ENCODE peak calls at places on chromosomes 1 and 21, in four cellular contexts. O, H, B and T are unnamed samples.

GRCh38 chr1:109812691-109813393 is 49.1 kb upstream of the EPS8L3 start:
- DNase-seq in O (no peak), H (no peak), B (no peak), T (no peak)

GRCh38 chr1:162726539-162726938 is 64.0 kb upstream of the HSD17B7 start:
- DNase-seq in O (peak; percentile 7), H (no peak), B (no peak), T (no peak)

GRCh38 chr21:41163086-41163485 is 4.9 kb upstream of the BACE2 start:
- DNase-seq in O (no peak), H (no peak), B (no peak), T (no peak)

GRCh38 chr1:200774735-200775449 is 36.2 kb downstream of the CAMSAP2 start:
- DNase-seq in O (no peak), H (no peak), B (no peak), T (no peak)

GRCh38 chr1:84037758-84038611 is 39.1 kb upstream of the TTLL7 start:
- DNase-seq in O (no peak), H (no peak), B (no peak), T (no peak)

GRCh38 chr1:197695961-197696360 is 79.3 kb downstream of the DENND1B start:
- DNase-seq in O (no peak), H (no peak), B (no peak), T (no peak)

GRCh38 chr1:85460555-85461088 is 4.3 kb downstream of the DDAH1 start:
- DNase-seq in O (no peak), H (no peak), B (no peak), T (no peak)

GRCh38 chr21:44618504-44618903 is 6.6 kb downstream of the KRTAP10-8 start:
- DNase-seq in O (no peak), H (peak; percentile 61), B (no peak), T (no peak)

GRCh38 chr1:167671727-167672511 is 41.9 kb downstream of the RCSD1 start:
- DNase-seq in O (no peak), H (no peak), B (no peak), T (no peak)

GRCh38 chr1:171852273-171852672 is 11.0 kb downstream of the DNM3 start:
- DNase-seq in O (no peak), H (no peak), B (no peak), T (no peak)

GRCh38 chr1:3091334-3091733 is 22.3 kb downstream of the PRDM16 start:
- DNase-seq in O (no peak), H (no peak), B (no peak), T (no peak)

GRCh38 chr1:229059671-229060079 is 211.2 kb upstream of the RAB4A start:
- DNase-seq in O (no peak), H (no peak), B (no peak), T (no peak)

GRCh38 chr1:90732136-90732535 is 15.0 kb upstream of the BARHL2 start:
- DNase-seq in O (peak; percentile 9), H (no peak), B (no peak), T (no peak)

GRCh38 chr21:38219049-38219628 is 37.7 kb upstream of the KCNJ15 start:
- DNase-seq in O (peak; percentile 71), H (no peak), B (peak; percentile 8), T (no peak)

GRCh38 chr21:46066843-46067331 is 31.0 kb upstream of the COL6A2 start:
- DNase-seq in O (peak; percentile 48), H (peak; percentile 70), B (no peak), T (no peak)

GRCh38 chr1:198486903-198487302 is 53.6 kb downstream of the ATP6V1G3 start:
- DNase-seq in O (no peak), H (no peak), B (no peak), T (no peak)

GRCh38 chr21:15197696-15198095 is 132.9 kb upstream of the NRIP1 start:
- DNase-seq in O (no peak), H (no peak), B (no peak), T (no peak)

GRCh38 chr1:117051224-117052064 is 8.7 kb upstream of the TTF2 start:
- DNase-seq in O (no peak), H (no peak), B (no peak), T (no peak)

GRCh38 chr1:182631954-182632353 is 27.8 kb upstream of the RGS16 start:
- DNase-seq in O (no peak), H (no peak), B (no peak), T (no peak)

GRCh38 chr1:25672763-25673409 is 56.3 kb downstream of the MAN1C1 start:
- DNase-seq in O (no peak), H (no peak), B (no peak), T (no peak)

GRCh38 chr1:28359592-28360239 is 9.8 kb upstream of the PHACTR4 start:
- DNase-seq in O (peak; percentile 69), H (peak; percentile 78), B (peak; percentile 48), T (no peak)

GRCh38 chr1:28877132-28877781 is 37.1 kb upstream of the EPB41 start:
- DNase-seq in O (peak; percentile 87), H (peak; percentile 85), B (peak; percentile 66), T (no peak)

GRCh38 chr21:45923146-45923545 is 58.4 kb upstream of the COL6A1 start:
- DNase-seq in O (peak; percentile 69), H (peak; percentile 82), B (peak; percentile 58), T (peak; percentile 4)

GRCh38 chr21:28705616-28706015 is 287.1 kb downstream of the LTN1 start:
- DNase-seq in O (no peak), H (no peak), B (no peak), T (no peak)

GRCh38 chr1:229570891-229571516 is 12.5 kb upstream of the ABCB10 start:
- DNase-seq in O (no peak), H (no peak), B (no peak), T (no peak)

GRCh38 chr21:31444061-31444460 is 100.0 kb upstream of the TIAM1 start:
- DNase-seq in O (no peak), H (no peak), B (no peak), T (no peak)

GRCh38 chr1:172429324-172430127 is 9.0 kb downstream of the C1orf105 start:
- DNase-seq in O (peak; percentile 57), H (no peak), B (peak; percentile 65), T (no peak)

GRCh38 chr1:70090146-70090545 is 115.2 kb downstream of the LRRC40 start:
- DNase-seq in O (no peak), H (no peak), B (no peak), T (no peak)

GRCh38 chr1:204478166-204478899 is 16.3 kb downstream of the PIK3C2B start:
- DNase-seq in O (no peak), H (no peak), B (no peak), T (no peak)

DNA sequence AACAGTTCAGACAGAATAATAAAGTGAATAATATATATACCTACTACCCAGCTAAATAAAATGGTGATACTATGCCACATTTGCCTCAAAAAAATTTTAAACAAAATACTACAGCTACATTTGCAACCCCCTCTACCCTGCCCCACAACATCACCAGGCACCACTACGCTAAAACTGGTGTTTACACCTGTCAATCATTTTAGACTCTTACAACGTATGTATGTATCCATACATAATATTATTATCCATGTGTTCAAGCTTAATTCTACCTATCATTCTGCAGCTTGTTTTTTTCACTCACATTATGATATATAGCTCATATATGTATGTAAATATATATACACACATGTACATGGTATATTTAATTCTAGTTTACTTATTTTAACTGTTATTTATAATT is 62.5 kb downstream of the NIBAN1 start:
- DNase-seq in O (no peak), H (no peak), B (no peak), T (no peak)
- TF ChIP-seq CTCF in O (no peak), H (no peak), B (no peak), T (no peak)

DNA sequence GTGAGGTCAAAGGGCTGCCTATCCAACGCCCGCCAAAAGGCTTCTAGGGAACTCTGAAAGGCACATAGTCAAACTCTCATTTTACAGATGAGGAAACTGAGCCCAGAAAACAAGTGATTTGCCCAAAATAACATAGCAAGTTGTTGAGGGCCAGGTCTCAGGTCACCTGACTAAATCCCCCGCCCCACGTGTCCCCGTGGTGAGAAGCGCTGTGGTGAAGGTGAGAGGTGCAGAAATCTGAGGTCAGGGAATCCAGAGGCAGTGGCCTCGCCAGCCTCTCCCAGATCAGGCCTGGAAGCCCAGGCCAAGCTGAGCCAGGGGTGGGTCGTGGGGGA is 5.1 kb downstream of the HDGF start:
- DNase-seq in O (no peak), H (no peak), B (no peak), T (no peak)
- H3K4me3 ChIP-seq in O (peak overlapping the region; percentile 100), H (peak overlapping the region; percentile 96), B (peak overlapping the region; percentile 92), T (peak overlapping the region; percentile 50)

DNA sequence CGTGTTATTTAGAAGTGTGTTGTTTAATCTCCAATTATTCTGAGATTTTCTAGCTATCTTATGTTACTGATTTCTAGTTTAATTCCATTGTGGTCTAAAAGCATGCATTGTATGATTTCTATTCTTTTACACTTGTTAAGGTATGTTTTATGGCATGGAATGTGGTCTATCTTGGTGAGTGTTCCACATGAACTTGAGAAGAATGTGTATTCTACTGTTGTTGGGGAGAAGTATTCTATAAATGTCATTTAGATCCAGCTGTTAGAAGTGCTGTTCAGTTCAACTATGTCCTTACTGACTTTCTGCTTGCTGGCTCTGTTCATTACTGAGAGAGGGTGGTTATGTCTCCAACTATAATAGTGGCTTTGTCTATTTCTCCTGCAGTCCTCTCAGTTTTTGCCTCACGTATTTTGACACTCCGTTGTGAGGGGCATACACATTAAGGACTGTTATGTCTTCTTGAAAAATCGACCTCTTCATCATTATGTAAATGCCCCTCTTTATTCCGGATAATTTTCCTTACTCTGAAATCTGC is 12.0 kb upstream of the PLA2G5 start:
- DNase-seq in O (no peak), H (no peak), B (no peak), T (no peak)
- TF ChIP-seq CTCF in O (no peak), H (no peak), B (no peak), T (no peak)

DNA sequence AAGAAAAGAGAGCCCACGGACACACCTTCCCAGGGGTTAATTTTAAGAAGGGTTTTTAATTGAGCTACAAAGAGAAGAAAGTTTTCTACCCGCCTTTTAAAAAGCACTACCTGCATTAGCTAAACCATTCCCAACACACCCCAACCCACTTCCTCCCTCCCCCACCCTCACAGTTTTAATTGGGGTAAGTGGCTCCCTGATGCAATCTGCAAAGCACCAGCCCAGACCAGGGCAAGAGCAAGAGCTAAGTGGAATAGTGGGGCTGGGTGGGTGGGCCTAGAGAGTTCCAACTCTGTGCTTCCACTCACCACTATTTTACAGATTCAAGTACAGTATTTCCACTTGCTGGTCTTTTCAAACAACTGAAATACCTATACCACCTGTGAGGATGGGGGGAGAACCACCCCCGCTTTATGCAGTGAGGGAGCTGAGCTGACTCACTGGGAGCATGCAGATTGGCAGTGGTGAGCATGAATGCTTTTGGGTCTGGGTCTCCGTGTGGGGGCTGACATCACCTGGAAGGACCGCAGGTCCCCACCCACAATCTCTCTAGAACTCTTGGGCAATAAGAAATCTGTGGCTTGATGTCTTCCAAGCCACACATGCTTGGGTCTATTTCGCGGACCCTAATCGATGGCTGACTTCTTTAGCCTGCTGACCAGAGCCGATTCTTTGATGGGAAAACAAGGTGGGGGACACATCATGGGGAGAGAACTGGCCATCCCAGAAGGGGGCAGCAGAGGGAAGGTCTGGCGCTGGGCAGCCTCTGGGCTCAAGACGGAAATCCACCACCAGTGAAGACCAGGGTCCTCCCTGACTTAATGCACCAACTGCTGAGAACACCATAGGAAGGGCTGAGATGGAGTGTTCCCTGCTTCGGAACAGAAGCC is 95.5 kb downstream of the SSBP3 start:
- DNase-seq in O (peak; percentile 80), H (peak; percentile 74), B (peak; percentile 23), T (no peak)
- H3K4me3 ChIP-seq in O (peak overlapping the region; percentile 26), H (no peak overlapping the region), B (no peak overlapping the region), T (no peak overlapping the region)

DNA sequence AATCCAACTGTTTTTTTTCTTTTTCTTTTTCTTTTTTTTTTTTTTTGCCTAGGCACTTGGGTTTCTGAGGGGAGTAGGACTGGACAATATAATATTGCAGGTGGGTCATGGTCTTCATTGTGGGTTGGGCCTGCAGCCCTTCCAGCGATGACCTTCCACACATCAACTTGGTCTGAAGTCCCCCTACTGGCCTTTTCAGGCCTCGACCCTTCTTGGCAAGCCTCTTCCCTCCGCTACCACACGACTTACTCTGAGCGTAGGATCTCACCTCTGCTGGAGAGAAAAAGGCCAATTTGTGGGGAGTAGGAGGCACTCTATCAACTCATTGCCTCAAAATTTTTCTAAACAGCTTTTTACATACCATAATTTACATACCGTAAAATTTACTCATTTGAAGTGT is 51.1 kb upstream of the GRIK3 start:
- DNase-seq in O (peak; percentile 56), H (no peak), B (peak; percentile 9), T (no peak)
- TF ChIP-seq CTCF in O (peak; percentile 61), H (no peak), B (no peak), T (peak; percentile 6)